ENCODE peak calls at places on chromosome 19, in ten cellular contexts. E is fibroblast of the conjunctiva; J is fibroblast of lung; F is HT1080; T is left lung; D is activated CD4-positive, CD25-positive, alpha-beta regulatory T cell treated with anti-CD3 and anti-CD28 coated beads, Interleukin-2, amount 50 U/mL, for 72 hours; V is activated CD8-positive, alpha-beta memory T cell treated with anti-CD3 and anti-CD28 coated beads for 48 hours; G is stimulated activated CD4-positive, alpha-beta T cell treated with anti-CD3 and anti-CD28 coated beads, Interleukin-2, amount 100 ng/mL, for 48 hours; S is heart left ventricle; Q is fibroblast of the aortic adventitia. W is an unnamed sample.

GRCh38 chr19:55958356-55958755 is 10.7 kb downstream of the NLRP8 start:
- DNase-seq in E (no peak), J (no peak), F (peak), T (no peak), D (no peak), V (no peak), G (no peak), S (no peak), Q (no peak), W (no peak)

GRCh38 chr19:47806435-47806834 is 2.1 kb upstream of the TPRX1 start:
- DNase-seq in E (no peak), J (no peak), F (no peak), T (no peak), D (no peak), V (no peak), G (no peak), S (no peak), Q (no peak), W (no peak)

GRCh38 chr19:6772028-6772865 is at the start of gene VAV1:
- DNase-seq in E (no peak), J (no peak), F (no peak), T (peak), D (peak), V (peak), G (peak), S (peak), Q (no peak), W (peak)

GRCh38 chr19:34182125-34182524 is 9.8 kb downstream of the LSM14A start:
- DNase-seq in E (no peak), J (no peak), F (no peak), T (no peak), D (no peak), V (no peak), G (no peak), S (no peak), Q (no peak), W (no peak)

GRCh38 chr19:296476-297225 is 5.4 kb upstream of the PLPP2 start:
- DNase-seq in E (no peak), J (no peak), F (no peak), T (peak), D (no peak), V (no peak), G (no peak), S (no peak), Q (no peak), W (no peak)

GRCh38 chr19:19615086-19615485 is 3.4 kb downstream of the PBX4 start:
- DNase-seq in E (no peak), J (no peak), F (peak), T (no peak), D (no peak), V (no peak), G (no peak), S (no peak), Q (no peak), W (no peak)

GRCh38 chr19:48858984-48859710 is 9.3 kb downstream of the PLEKHA4 start:
- DNase-seq in E (no peak), J (no peak), F (no peak), T (peak), D (peak), V (no peak), G (peak), S (no peak), Q (no peak), W (peak)

GRCh38 chr19:16325161-16325527 is 518 bp downstream of the KLF2 start:
- DNase-seq in E (no peak), J (no peak), F (no peak), T (peak), D (peak), V (no peak), G (no peak), S (peak), Q (no peak), W (peak)

GRCh38 chr19:12784394-12784870 is 6.9 kb upstream of the JUNB start:
- DNase-seq in E (no peak), J (no peak), F (no peak), T (no peak), D (no peak), V (no peak), G (no peak), S (no peak), Q (no peak), W (peak)

GRCh38 chr19:1953441-1954094 is 12.6 kb downstream of the CSNK1G2 start:
- DNase-seq in E (no peak), J (no peak), F (no peak), T (no peak), D (no peak), V (no peak), G (no peak), S (no peak), Q (no peak), W (no peak)

GRCh38 chr19:5713228-5713627 is 6.7 kb downstream of the LONP1 start:
- DNase-seq in E (no peak), J (no peak), F (no peak), T (no peak), D (no peak), V (no peak), G (no peak), S (no peak), Q (no peak), W (no peak)